ENCODE peak calls at places on chromosomes 11 and 22, in ten cellular contexts. One of them, this sample, is unnamed.
A peak's percentile ranks its signal among the peaks of the same experiment; 100 is the strongest.

GRCh38 chr11:73189315-73189714 is 28.8 kb upstream of the P2RY2 start:
- DNase-seq in thyroid gland: no peak
- DNase-seq in suprapubic skin: no peak
- DNase-seq in spleen: peak; percentile 92
- DNase-seq in transverse colon: peak; percentile 39
- DNase-seq in stomach: peak; percentile 29
- DNase-seq in uterus: no peak
- DNase-seq in testis: peak; percentile 28
- DNase-seq in sigmoid colon: peak; percentile 70
- DNase-seq in HCT116: no peak
- DNase-seq in this sample: no peak

GRCh38 chr11:120810251-120810650 is 213.7 kb upstream of the TBCEL start:
- DNase-seq in HCT116: no peak
- DNase-seq in testis: no peak
- DNase-seq in stomach: no peak
- DNase-seq in suprapubic skin: no peak
- DNase-seq in transverse colon: no peak
- DNase-seq in spleen: no peak
- DNase-seq in uterus: no peak
- DNase-seq in thyroid gland: no peak
- DNase-seq in sigmoid colon: no peak
- DNase-seq in this sample: no peak

GRCh38 chr11:129871914-129872313 is 23.5 kb downstream of the NFRKB start:
- DNase-seq in uterus: no peak
- DNase-seq in spleen: no peak
- DNase-seq in HCT116: no peak
- DNase-seq in sigmoid colon: no peak
- DNase-seq in transverse colon: no peak
- DNase-seq in stomach: no peak
- DNase-seq in thyroid gland: no peak
- DNase-seq in suprapubic skin: no peak
- DNase-seq in testis: no peak
- DNase-seq in this sample: no peak

GRCh38 chr11:15175780-15176179 is 61.1 kb downstream of the INSC start:
- DNase-seq in stomach: no peak
- DNase-seq in suprapubic skin: no peak
- DNase-seq in sigmoid colon: no peak
- DNase-seq in uterus: no peak
- DNase-seq in thyroid gland: no peak
- DNase-seq in HCT116: no peak
- DNase-seq in testis: no peak
- DNase-seq in transverse colon: no peak
- DNase-seq in spleen: no peak
- DNase-seq in this sample: no peak

GRCh38 chr11:83241291-83241946 is 44.7 kb downstream of the CCDC90B start:
- DNase-seq in thyroid gland: peak; percentile 72
- DNase-seq in stomach: peak; percentile 74
- DNase-seq in spleen: no peak
- DNase-seq in testis: peak; percentile 80
- DNase-seq in suprapubic skin: no peak
- DNase-seq in sigmoid colon: no peak
- DNase-seq in HCT116: peak; percentile 69
- DNase-seq in transverse colon: peak; percentile 52
- DNase-seq in uterus: peak; percentile 44
- DNase-seq in this sample: peak; percentile 78

GRCh38 chr22:20509344-20510047 is 2.1 kb downstream of the MED15 start:
- DNase-seq in suprapubic skin: peak; percentile 90
- DNase-seq in HCT116: no peak
- DNase-seq in uterus: peak; percentile 86
- DNase-seq in stomach: peak; percentile 67
- DNase-seq in spleen: peak; percentile 79
- DNase-seq in transverse colon: peak; percentile 79
- DNase-seq in testis: peak; percentile 68
- DNase-seq in sigmoid colon: peak; percentile 89
- DNase-seq in thyroid gland: peak; percentile 56
- DNase-seq in this sample: peak; percentile 69

GRCh38 chr11:35045219-35045819 is 93.7 kb upstream of the CD44 start:
- DNase-seq in HCT116: no peak
- DNase-seq in testis: no peak
- DNase-seq in spleen: peak; percentile 75
- DNase-seq in suprapubic skin: no peak
- DNase-seq in uterus: no peak
- DNase-seq in stomach: no peak
- DNase-seq in transverse colon: peak; percentile 36
- DNase-seq in sigmoid colon: no peak
- DNase-seq in thyroid gland: no peak
- DNase-seq in this sample: peak; percentile 43

GRCh38 chr11:94750319-94751215 is 17.6 kb upstream of the AMOTL1 start:
- DNase-seq in transverse colon: no peak
- DNase-seq in stomach: no peak
- DNase-seq in thyroid gland: no peak
- DNase-seq in sigmoid colon: no peak
- DNase-seq in suprapubic skin: no peak
- DNase-seq in testis: no peak
- DNase-seq in HCT116: no peak
- DNase-seq in uterus: no peak
- DNase-seq in spleen: no peak
- DNase-seq in this sample: no peak

GRCh38 chr11:68998390-68998911 is 14.6 kb downstream of the MRGPRF start:
- DNase-seq in stomach: no peak
- DNase-seq in testis: peak; percentile 16
- DNase-seq in HCT116: no peak
- DNase-seq in suprapubic skin: peak; percentile 58
- DNase-seq in thyroid gland: peak; percentile 24
- DNase-seq in transverse colon: peak; percentile 24
- DNase-seq in sigmoid colon: peak; percentile 85
- DNase-seq in spleen: peak; percentile 54
- DNase-seq in uterus: no peak
- DNase-seq in this sample: peak; percentile 43

GRCh38 chr11:115170133-115170815 is 333.9 kb downstream of the CADM1 start:
- DNase-seq in stomach: no peak
- DNase-seq in testis: peak; percentile 57
- DNase-seq in transverse colon: peak; percentile 37
- DNase-seq in HCT116: no peak
- DNase-seq in spleen: no peak
- DNase-seq in thyroid gland: peak; percentile 61
- DNase-seq in sigmoid colon: no peak
- DNase-seq in uterus: no peak
- DNase-seq in suprapubic skin: no peak
- DNase-seq in this sample: peak; percentile 33

DNA sequence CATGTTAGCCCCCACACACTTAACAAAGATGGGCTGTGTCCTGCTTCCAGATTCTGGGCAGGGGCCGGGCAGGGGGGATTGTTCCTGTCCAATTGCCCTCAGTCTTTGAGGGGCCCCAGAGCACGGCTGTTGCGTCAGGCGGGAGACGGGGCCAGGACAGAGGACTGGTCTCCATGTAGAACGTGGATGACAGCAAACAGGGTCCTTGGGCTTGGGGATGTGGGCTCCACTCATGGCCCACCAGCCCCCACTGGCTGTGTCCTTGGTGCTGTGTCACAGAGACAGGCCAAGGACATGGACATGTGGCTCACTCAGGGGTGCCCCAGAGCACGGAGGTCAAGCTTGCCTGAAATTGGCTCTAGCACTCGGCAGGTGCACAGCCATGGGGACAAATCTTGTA is 14.3 kb downstream of the FADS2 start:
- DNase-seq in thyroid gland: no peak
- DNase-seq in spleen: peak; percentile 28
- DNase-seq in transverse colon: no peak
- DNase-seq in stomach: no peak
- DNase-seq in HCT116: no peak
- DNase-seq in sigmoid colon: no peak
- DNase-seq in uterus: no peak
- DNase-seq in suprapubic skin: no peak
- DNase-seq in testis: peak; percentile 76
- DNase-seq in this sample: no peak
- H3K36me3 ChIP-seq in thyroid gland: no peaks in the 10 kb centered on the region
- H3K36me3 ChIP-seq in spleen: no peaks in the 10 kb centered on the region
- H3K36me3 ChIP-seq in transverse colon: no peaks in the 10 kb centered on the region
- H3K36me3 ChIP-seq in stomach: no peaks in the 10 kb centered on the region
- H3K36me3 ChIP-seq in HCT116: no peaks in the 10 kb centered on the region
- H3K36me3 ChIP-seq in sigmoid colon: peaks cover 86% of the 10 kb centered on the region
- H3K36me3 ChIP-seq in uterus: no peaks in the 10 kb centered on the region
- H3K36me3 ChIP-seq in suprapubic skin: peaks cover 22% of the 10 kb centered on the region
- H3K36me3 ChIP-seq in testis: no peaks in the 10 kb centered on the region
- H3K36me3 ChIP-seq in this sample: no peaks in the 10 kb centered on the region

DNA sequence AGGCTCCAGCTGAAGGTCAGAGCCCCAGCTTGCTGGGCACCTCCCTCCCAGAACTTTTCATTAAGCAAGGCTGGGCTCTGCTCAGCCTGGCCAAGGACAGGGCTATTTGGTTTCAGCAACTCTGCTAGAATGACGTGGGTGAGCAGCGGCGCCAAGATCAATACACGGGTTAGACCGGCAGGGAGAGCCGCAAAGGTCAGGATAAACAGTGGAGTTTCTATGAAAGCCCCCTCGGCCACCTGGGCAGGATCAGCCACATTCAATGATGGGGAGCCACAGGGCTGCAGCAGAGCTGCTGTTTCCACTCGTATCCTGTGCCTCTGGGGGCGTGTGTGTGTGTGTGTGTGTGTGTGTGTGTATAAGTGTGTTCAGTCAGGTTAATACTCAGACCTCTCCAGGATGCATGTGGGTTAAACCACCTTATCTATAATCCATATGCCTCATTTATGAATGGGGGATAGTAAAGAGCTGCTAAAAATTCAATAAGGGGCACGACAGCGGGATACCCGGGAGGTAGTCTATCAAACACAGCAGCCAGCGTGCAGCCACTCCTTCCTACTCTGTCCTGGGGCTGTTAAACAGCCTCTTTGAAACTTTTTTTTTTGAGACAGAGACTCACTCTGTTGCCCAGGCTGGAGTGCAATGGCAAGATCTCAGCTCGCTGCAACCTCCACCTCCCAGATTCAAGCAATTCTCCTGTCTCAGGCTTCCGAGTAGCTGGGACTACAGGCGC is 34.8 kb downstream of the MYH9 start:
- DNase-seq in testis: peak; percentile 76
- DNase-seq in sigmoid colon: no peak
- DNase-seq in spleen: no peak
- DNase-seq in stomach: peak; percentile 91
- DNase-seq in suprapubic skin: no peak
- DNase-seq in transverse colon: no peak
- DNase-seq in HCT116: no peak
- DNase-seq in thyroid gland: no peak
- DNase-seq in uterus: no peak
- DNase-seq in this sample: peak; percentile 94
- TF ChIP-seq POLR2A in testis: no peak
- TF ChIP-seq POLR2A in sigmoid colon: no peak
- TF ChIP-seq POLR2A in spleen: no peak
- TF ChIP-seq POLR2A in stomach: no peak
- TF ChIP-seq POLR2A in suprapubic skin: no peak
- TF ChIP-seq POLR2A in transverse colon: no peak
- TF ChIP-seq POLR2A in HCT116: no peak
- TF ChIP-seq POLR2A in thyroid gland: no peak
- TF ChIP-seq POLR2A in uterus: no peak
- TF ChIP-seq POLR2A in this sample: peak; percentile 44

GRCh38 chr11:118289411-118289810 is 15.1 kb upstream of the CD3E start:
- DNase-seq in uterus: no peak
- DNase-seq in stomach: no peak
- DNase-seq in thyroid gland: no peak
- DNase-seq in sigmoid colon: no peak
- DNase-seq in testis: no peak
- DNase-seq in suprapubic skin: no peak
- DNase-seq in spleen: no peak
- DNase-seq in transverse colon: no peak
- DNase-seq in HCT116: no peak
- DNase-seq in this sample: no peak

GRCh38 chr11:118287006-118287405 is 17.5 kb upstream of the CD3E start:
- DNase-seq in uterus: no peak
- DNase-seq in spleen: no peak
- DNase-seq in sigmoid colon: no peak
- DNase-seq in transverse colon: no peak
- DNase-seq in thyroid gland: no peak
- DNase-seq in suprapubic skin: no peak
- DNase-seq in testis: no peak
- DNase-seq in stomach: no peak
- DNase-seq in HCT116: no peak
- DNase-seq in this sample: no peak

GRCh38 chr11:118283311-118283636 is 19.2 kb upstream of the MPZL2 start:
- DNase-seq in transverse colon: no peak
- DNase-seq in HCT116: no peak
- DNase-seq in testis: no peak
- DNase-seq in sigmoid colon: no peak
- DNase-seq in spleen: no peak
- DNase-seq in thyroid gland: no peak
- DNase-seq in stomach: no peak
- DNase-seq in uterus: no peak
- DNase-seq in suprapubic skin: no peak
- DNase-seq in this sample: no peak

GRCh38 chr11:118283756-118284350 is 19.8 kb upstream of the MPZL2 start:
- DNase-seq in sigmoid colon: no peak
- DNase-seq in stomach: no peak
- DNase-seq in uterus: no peak
- DNase-seq in thyroid gland: no peak
- DNase-seq in HCT116: no peak
- DNase-seq in spleen: no peak
- DNase-seq in testis: no peak
- DNase-seq in suprapubic skin: no peak
- DNase-seq in transverse colon: no peak
- DNase-seq in this sample: no peak

GRCh38 chr11:118286545-118286944 is 18.0 kb upstream of the CD3E start:
- DNase-seq in sigmoid colon: no peak
- DNase-seq in transverse colon: no peak
- DNase-seq in HCT116: no peak
- DNase-seq in stomach: no peak
- DNase-seq in uterus: no peak
- DNase-seq in testis: no peak
- DNase-seq in suprapubic skin: no peak
- DNase-seq in spleen: no peak
- DNase-seq in thyroid gland: no peak
- DNase-seq in this sample: no peak
- H3K36me3 ChIP-seq in sigmoid colon: no peaks in the 10 kb centered on the region
- H3K36me3 ChIP-seq in transverse colon: no peaks in the 10 kb centered on the region
- H3K36me3 ChIP-seq in HCT116: no peaks in the 10 kb centered on the region
- H3K36me3 ChIP-seq in stomach: no peaks in the 10 kb centered on the region
- H3K36me3 ChIP-seq in uterus: no peaks in the 10 kb centered on the region
- H3K36me3 ChIP-seq in testis: no peaks in the 10 kb centered on the region
- H3K36me3 ChIP-seq in suprapubic skin: no peaks in the 10 kb centered on the region
- H3K36me3 ChIP-seq in spleen: no peaks in the 10 kb centered on the region
- H3K36me3 ChIP-seq in thyroid gland: no peaks in the 10 kb centered on the region
- H3K36me3 ChIP-seq in this sample: no peaks in the 10 kb centered on the region

DNA sequence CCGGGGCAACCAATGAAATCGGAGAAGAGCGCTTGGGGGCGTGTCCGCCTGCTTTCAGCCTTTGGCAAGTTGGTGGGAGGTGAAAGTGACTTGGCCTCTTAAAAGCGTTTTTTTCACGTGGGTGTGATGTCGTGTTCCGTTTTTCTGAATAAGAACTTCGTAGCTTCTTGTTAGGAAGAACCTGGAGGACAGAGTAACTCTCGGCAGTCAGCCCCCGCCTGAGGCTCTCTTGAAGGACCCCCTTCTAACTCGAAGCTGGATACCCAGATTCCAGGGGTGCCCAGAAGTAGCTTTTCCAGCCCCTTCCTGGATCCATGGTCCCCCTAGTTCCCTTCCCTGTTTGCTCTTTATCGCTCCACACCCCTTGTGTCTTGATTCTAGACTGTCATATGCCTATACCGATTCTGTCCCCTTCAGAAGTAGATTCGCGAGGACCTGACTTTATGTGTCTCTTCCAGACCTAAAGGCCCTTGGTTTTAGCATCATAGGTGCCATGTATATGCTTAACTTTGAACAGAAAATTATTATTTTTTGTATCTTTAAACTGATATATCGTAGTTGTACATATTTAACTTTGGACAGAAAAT is 915 bp upstream of the OSBP start:
- DNase-seq in sigmoid colon: no peak
- DNase-seq in HCT116: no peak
- DNase-seq in transverse colon: no peak
- DNase-seq in thyroid gland: no peak
- DNase-seq in stomach: no peak
- DNase-seq in testis: no peak
- DNase-seq in uterus: no peak
- DNase-seq in spleen: peak; percentile 98
- DNase-seq in suprapubic skin: no peak
- DNase-seq in this sample: no peak
- TF ChIP-seq POLR2A in sigmoid colon: peak; percentile 21
- TF ChIP-seq POLR2A in HCT116: peak; percentile 39
- TF ChIP-seq POLR2A in transverse colon: peak; percentile 49
- TF ChIP-seq POLR2A in thyroid gland: peak; percentile 68
- TF ChIP-seq POLR2A in stomach: no peak
- TF ChIP-seq POLR2A in testis: no peak
- TF ChIP-seq POLR2A in uterus: peak; percentile 49
- TF ChIP-seq POLR2A in spleen: no peak
- TF ChIP-seq POLR2A in suprapubic skin: peak; percentile 40
- TF ChIP-seq POLR2A in this sample: peak; percentile 71

This sample was measured in body of pancreas.